ENCODE peak calls at places on chromosomes 16 and 17, in five cellular contexts. Q is BE2C; A is HEK293T; M is stimulated activated CD4-positive, alpha-beta T cell treated with anti-CD3 and anti-CD28 coated beads, Interleukin-1b, Interleukin-23, amount 100 ng/mL, for 1 hour; F is iPS-NIHi11. X is an unnamed sample.

GRCh38 chr17:82213251-82214011 is 789 bp upstream of the CCDC57 start:
- DNase-seq in Q (peak), A (peak), M (no peak), F (peak), X (peak)

GRCh38 chr16:46658925-46659324 is 30.1 kb downstream of the VPS35 start:
- DNase-seq in Q (no peak), A (no peak), M (no peak), F (no peak), X (no peak)

GRCh38 chr17:63954402-63955063 is 18.2 kb downstream of the SCN4A start:
- DNase-seq in Q (no peak), A (no peak), M (no peak), F (no peak), X (no peak)

GRCh38 chr16:30725465-30725792 is 22.8 kb upstream of the PHKG2 start:
- DNase-seq in Q (no peak), A (no peak), M (no peak), F (no peak), X (no peak)

GRCh38 chr16:11047057-11047456 is 102.7 kb downstream of the CLEC16A start:
- DNase-seq in Q (no peak), A (no peak), M (no peak), F (no peak), X (no peak)

GRCh38 chr16:68786685-68787418 is 49.8 kb downstream of the CDH1 start:
- DNase-seq in Q (no peak), A (no peak), M (no peak), F (no peak), X (no peak)

GRCh38 chr16:59047114-59047513 is 313.0 kb upstream of the GOT2 start:
- DNase-seq in Q (no peak), A (no peak), M (no peak), F (peak), X (no peak)

GRCh38 chr17:42886283-42887176 is 14.1 kb upstream of the G6PC1 start:
- DNase-seq in Q (no peak), A (no peak), M (no peak), F (no peak), X (no peak)

GRCh38 chr17:39919087-39919683 is 750 bp upstream of the GSDMB start:
- DNase-seq in Q (no peak), A (no peak), M (no peak), F (no peak), X (no peak)

GRCh38 chr16:75064403-75065148 is 52.0 kb downstream of the LDHD start:
- DNase-seq in Q (no peak), A (no peak), M (no peak), F (no peak), X (no peak)

GRCh38 chr17:7916799-7917198 is 710 bp upstream of the RNF227 start:
- DNase-seq in Q (no peak), A (no peak), M (no peak), F (no peak), X (no peak)

GRCh38 chr16:19077879-19078278 is 10.5 kb downstream of the COQ7 start:
- DNase-seq in Q (no peak), A (no peak), M (no peak), F (no peak), X (no peak)

GRCh38 chr16:80015566-80015965 is 415.0 kb upstream of the MAF start:
- DNase-seq in Q (no peak), A (no peak), M (no peak), F (no peak), X (no peak)

GRCh38 chr16:89775223-89775622 is 41.2 kb downstream of the FANCA start:
- DNase-seq in Q (no peak), A (no peak), M (no peak), F (no peak), X (no peak)

GRCh38 chr16:69187891-69188451 is 1.0 kb downstream of the SNTB2 start:
- DNase-seq in Q (peak), A (peak), M (no peak), F (peak), X (peak)

GRCh38 chr17:78315355-78316114 is 44.3 kb downstream of the SOCS3 start:
- DNase-seq in Q (no peak), A (no peak), M (no peak), F (peak), X (no peak)

GRCh38 chr17:8479431-8479947 is 43.8 kb downstream of the NDEL1 start:
- DNase-seq in Q (no peak), A (no peak), M (no peak), F (no peak), X (no peak)

GRCh38 chr16:57609541-57610401 is 18.7 kb upstream of the ADGRG1 start:
- DNase-seq in Q (no peak), A (no peak), M (no peak), F (no peak), X (no peak)

GRCh38 chr16:73036074-73036826 is 11.7 kb downstream of the ZFHX3 start:
- DNase-seq in Q (no peak), A (no peak), M (no peak), F (peak), X (no peak)

GRCh38 chr16:87677830-87678229 is 75.5 kb downstream of the JPH3 start:
- DNase-seq in Q (no peak), A (no peak), M (no peak), F (no peak), X (no peak)

GRCh38 chr16:57276596-57276995 is 7.9 kb downstream of the PLLP start:
- DNase-seq in Q (no peak), A (no peak), M (no peak), F (no peak), X (no peak)

GRCh38 chr17:32486091-32486700 is 597 bp upstream of the CDK5R1 start:
- DNase-seq in Q (peak), A (peak), M (peak), F (peak), X (peak)

GRCh38 chr16:19011169-19011731 is 27.5 kb downstream of the TMC7 start:
- DNase-seq in Q (no peak), A (no peak), M (no peak), F (no peak), X (no peak)

GRCh38 chr17:75518201-75518600 is 1.9 kb downstream of the TSEN54 start:
- DNase-seq in Q (no peak), A (no peak), M (no peak), F (no peak), X (no peak)

GRCh38 chr17:19270347-19270950 is 33.3 kb downstream of the EPN2 start:
- DNase-seq in Q (no peak), A (no peak), M (no peak), F (no peak), X (no peak)

GRCh38 chr16:11312718-11313492 is 31.8 kb upstream of the PRM1 start:
- DNase-seq in Q (no peak), A (no peak), M (no peak), F (peak), X (no peak)

GRCh38 chr16:72493681-72494415 is 321.9 kb upstream of the PMFBP1 start:
- DNase-seq in Q (no peak), A (no peak), M (no peak), F (no peak), X (no peak)

GRCh38 chr16:56625140-56625942 is at the start of gene MT1E:
- DNase-seq in Q (no peak), A (no peak), M (no peak), F (peak), X (no peak)

GRCh38 chr16:75559564-75560372 is 3.7 kb upstream of the TMEM231 start:
- DNase-seq in Q (no peak), A (peak), M (no peak), F (peak), X (no peak)

GRCh38 chr16:31569360-31569717 is 41.6 kb downstream of the AHSP start:
- DNase-seq in Q (no peak), A (no peak), M (no peak), F (peak), X (no peak)

GRCh38 chr16:35173295-35173694 is 1713.9 kb downstream of the TP53TG3F start:
- DNase-seq in Q (no peak), A (no peak), M (no peak), F (no peak), X (no peak)

GRCh38 chr16:84463221-84463620 is 41.2 kb downstream of the MEAK7 start:
- DNase-seq in Q (no peak), A (no peak), M (no peak), F (no peak), X (no peak)